ENCODE peak calls at places on chromosomes 16 and 17, in five cellular contexts. S, O, X, V and N are unnamed samples.

GRCh38 chr17:12421646-12422306 is 243.9 kb upstream of the MYOCD start:
- DNase-seq in S (no peak), O (no peak), X (no peak), V (no peak), N (no peak)

GRCh38 chr16:2816751-2817495 is at the start of gene PRSS21:
- DNase-seq in S (no peak), O (peak; percentile 42), X (no peak), V (no peak), N (no peak)

GRCh38 chr16:12416136-12416787 is 387.4 kb downstream of the CPPED1 start:
- DNase-seq in S (no peak), O (no peak), X (peak; percentile 23), V (no peak), N (no peak)

GRCh38 chr17:76266244-76266938 is 1.2 kb downstream of the UBALD2 start:
- DNase-seq in S (peak; percentile 67), O (no peak), X (no peak), V (no peak), N (no peak)

GRCh38 chr16:75621170-75621477 is 2.0 kb downstream of the ADAT1 start:
- DNase-seq in S (no peak), O (no peak), X (no peak), V (no peak), N (no peak)

GRCh38 chr17:5000237-5000639 is 2.5 kb downstream of the KIF1C start:
- DNase-seq in S (peak; percentile 53), O (no peak), X (peak; percentile 63), V (peak; percentile 88), N (no peak)

GRCh38 chr16:81293909-81294802 is 20.6 kb upstream of the GAN start:
- DNase-seq in S (peak; percentile 46), O (no peak), X (no peak), V (no peak), N (no peak)

GRCh38 chr17:31572341-31572740 is 180.9 kb downstream of the RAB11FIP4 start:
- DNase-seq in S (no peak), O (no peak), X (no peak), V (no peak), N (no peak)

GRCh38 chr16:55567382-55567781 is 898 bp downstream of the CAPNS2 start:
- DNase-seq in S (no peak), O (no peak), X (no peak), V (no peak), N (no peak)

GRCh38 chr16:65120811-65121721 is 797 bp downstream of the CDH11 start:
- DNase-seq in S (peak; percentile 23), O (no peak), X (no peak), V (peak; percentile 10), N (no peak)

GRCh38 chr17:60604686-60605334 is 4.8 kb downstream of the PPM1D start:
- DNase-seq in S (no peak), O (no peak), X (peak; percentile 24), V (peak; percentile 11), N (no peak)

GRCh38 chr16:57409870-57410585 is 5.5 kb downstream of the CCL17 start:
- DNase-seq in S (no peak), O (no peak), X (no peak), V (no peak), N (no peak)

GRCh38 chr16:71542377-71542776 is 16.2 kb downstream of the CHST4 start:
- DNase-seq in S (peak; percentile 68), O (peak; percentile 29), X (no peak), V (peak; percentile 7), N (no peak)

GRCh38 chr17:77841742-77842141 is 116.8 kb upstream of the TNRC6C start:
- DNase-seq in S (no peak), O (no peak), X (no peak), V (peak; percentile 33), N (no peak)

GRCh38 chr17:8147141-8147804 is 4.9 kb downstream of the PER1 start:
- DNase-seq in S (no peak), O (no peak), X (no peak), V (no peak), N (no peak)

GRCh38 chr16:12878973-12879372 is 22.4 kb upstream of the SHISA9 start:
- DNase-seq in S (no peak), O (no peak), X (no peak), V (no peak), N (no peak)

GRCh38 chr16:24844101-24845030 is 1.4 kb upstream of the SLC5A11 start:
- DNase-seq in S (peak; percentile 29), O (no peak), X (no peak), V (no peak), N (no peak)

GRCh38 chr17:29607557-29608195 is 14.7 kb downstream of the ANKRD13B start:
- DNase-seq in S (no peak), O (no peak), X (no peak), V (no peak), N (no peak)

GRCh38 chr16:30820952-30821421 is 34.0 kb upstream of the ZNF629 start:
- DNase-seq in S (no peak), O (no peak), X (no peak), V (no peak), N (no peak)

GRCh38 chr17:69538795-69539194 is 124.3 kb downstream of the MAP2K6 start:
- DNase-seq in S (no peak), O (no peak), X (no peak), V (no peak), N (no peak)

GRCh38 chr16:53083123-53083522 is 28.3 kb downstream of the CHD9 start:
- DNase-seq in S (no peak), O (no peak), X (no peak), V (no peak), N (no peak)

GRCh38 chr17:3722716-3723115 is 987 bp upstream of the HASPIN start:
- DNase-seq in S (no peak), O (no peak), X (no peak), V (no peak), N (no peak)

GRCh38 chr17:9512323-9513168 is 63.1 kb downstream of the STX8 start:
- DNase-seq in S (no peak), O (no peak), X (no peak), V (no peak), N (no peak)

GRCh38 chr16:49745434-49745833 is 110.5 kb downstream of the ZNF423 start:
- DNase-seq in S (no peak), O (no peak), X (no peak), V (no peak), N (no peak)

GRCh38 chr17:29068828-29069227 is 25.9 kb downstream of the PIPOX start:
- DNase-seq in S (no peak), O (no peak), X (no peak), V (no peak), N (no peak)

GRCh38 chr16:86222541-86222940 is 287.8 kb upstream of the FOXF1 start:
- DNase-seq in S (no peak), O (no peak), X (no peak), V (no peak), N (no peak)

GRCh38 chr17:65741690-65742089 is 180.2 kb upstream of the AXIN2 start:
- DNase-seq in S (no peak), O (no peak), X (no peak), V (no peak), N (no peak)

GRCh38 chr17:57086069-57086930 is 1.3 kb downstream of the AKAP1 start:
- DNase-seq in S (peak; percentile 87), O (peak; percentile 12), X (no peak), V (no peak), N (no peak)

GRCh38 chr16:87062569-87063442 is 254.4 kb downstream of the C16orf95 start:
- DNase-seq in S (peak; percentile 61), O (no peak), X (no peak), V (peak; percentile 73), N (no peak)

GRCh38 chr16:81588326-81589081 is 143.9 kb downstream of the CMIP start:
- DNase-seq in S (no peak), O (no peak), X (no peak), V (no peak), N (no peak)

GRCh38 chr16:9114112-9114511 is 22.7 kb downstream of the HAPSTR1 start:
- DNase-seq in S (no peak), O (no peak), X (no peak), V (no peak), N (no peak)

GRCh38 chr17:79678856-79679255 is 51.9 kb upstream of the ENPP7 start:
- DNase-seq in S (no peak), O (no peak), X (no peak), V (no peak), N (no peak)

GRCh38 chr16:55809851-55810250 is 23.0 kb downstream of the CES1 start:
- DNase-seq in S (no peak), O (no peak), X (no peak), V (no peak), N (no peak)

GRCh38 chr17:63573634-63574033 is 23.4 kb downstream of the DCAF7 start:
- DNase-seq in S (no peak), O (no peak), X (no peak), V (no peak), N (no peak)

GRCh38 chr17:57737450-57737849 is 7.6 kb downstream of the CCDC182 start:
- DNase-seq in S (no peak), O (no peak), X (no peak), V (no peak), N (no peak)

GRCh38 chr17:81019563-81020442 is 15.1 kb upstream of the BAIAP2 start:
- DNase-seq in S (no peak), O (no peak), X (no peak), V (no peak), N (no peak)

GRCh38 chr16:85211247-85211910 is 99.1 kb upstream of the CIBAR2 start:
- DNase-seq in S (no peak), O (no peak), X (no peak), V (no peak), N (no peak)
- H3K27ac ChIP-seq in S (no peak overlapping the region), O (no peak overlapping the region), X (no peak overlapping the region), V (no peak overlapping the region), N (no peak overlapping the region)

GRCh38 chr16:66751992-66752322 is 548 bp upstream of the DYNC1LI2 start:
- DNase-seq in S (no peak), O (no peak), X (no peak), V (no peak), N (no peak)
- TF ChIP-seq CTCF in S (peak; percentile 12), O (no peak), X (no peak), V (no peak), N (no peak)

DNA sequence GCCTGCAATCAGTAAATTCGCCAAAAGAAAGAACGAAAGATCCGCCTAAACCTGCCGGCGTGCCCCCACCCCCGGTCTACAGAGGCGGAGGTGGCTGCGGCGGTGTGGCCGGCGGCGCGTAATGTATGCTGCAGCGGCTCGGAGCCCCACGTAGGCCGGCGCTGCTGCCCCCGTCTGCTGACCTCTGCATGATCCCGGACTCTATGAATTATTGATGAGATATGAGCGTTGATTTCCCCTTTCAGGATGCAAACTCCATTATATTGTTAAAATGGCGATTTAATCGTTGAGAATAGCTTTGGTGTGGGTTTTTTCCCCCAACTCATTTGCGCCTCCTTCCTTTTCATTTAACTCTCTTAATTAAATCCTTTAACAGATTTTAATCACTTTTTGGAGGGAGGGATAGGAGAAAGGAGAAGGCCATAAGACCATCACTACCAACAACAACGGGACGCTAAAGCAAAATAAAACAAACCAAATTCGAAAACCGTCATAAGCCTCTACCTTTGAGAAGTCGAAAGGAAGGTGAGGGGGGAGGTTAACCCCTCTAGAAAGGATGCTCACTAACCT is 3.6 kb downstream of the HOXB3 start:
- DNase-seq in S (no peak), O (no peak), X (no peak), V (no peak), N (no peak)
- H3K27me3 ChIP-seq in S (peaks cover 3% of the 10 kb centered on the region), O (peaks cover 88% of the 10 kb centered on the region), X (no peaks in the 10 kb centered on the region), V (peaks cover 100% of the 10 kb centered on the region), N (peaks cover 100% of the 10 kb centered on the region)

DNA sequence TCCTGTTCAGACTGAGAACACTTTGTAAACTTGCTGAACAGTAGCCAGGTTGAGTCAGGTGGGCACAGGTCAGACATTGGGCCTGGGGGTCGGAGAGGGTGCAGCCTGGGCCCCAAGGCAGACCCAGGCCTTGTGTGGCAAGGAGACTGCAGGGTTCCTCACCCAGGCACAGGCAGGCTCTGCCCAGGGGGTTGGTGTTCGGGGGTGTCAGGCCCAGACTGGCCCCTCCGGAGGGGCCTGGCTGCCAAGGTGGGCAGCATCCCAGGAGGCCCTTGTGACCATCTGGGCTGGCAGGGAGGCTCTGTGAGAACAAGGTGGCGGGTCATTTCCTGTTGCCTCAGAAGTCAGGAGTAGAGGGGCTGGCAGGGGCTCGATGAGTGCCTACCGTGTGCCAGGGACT is 585 bp upstream of the MYO15A start:
- DNase-seq in S (no peak), O (no peak), X (no peak), V (no peak), N (no peak)
- H3K27ac ChIP-seq in S (no peak overlapping the region), O (no peak overlapping the region), X (no peak overlapping the region), V (no peak overlapping the region), N (no peak overlapping the region)